ENCODE peak calls at places on chromosomes 1 and 21, in six cellular contexts. One of them, this sample, is unnamed.

GRCh38 chr1:44822131-44822701 is 13.9 kb downstream of the BTBD19 start:
- DNase-seq in non-pigmented ciliary epithelial cell: no peak
- DNase-seq in M059J: no peak
- DNase-seq in KG1: no peak
- DNase-seq in neural progenitor cell: no peak
- DNase-seq in HFF-Myc: no peak
- DNase-seq in this sample: no peak

GRCh38 chr1:188251039-188251438 is 1422.3 kb downstream of the PLA2G4A start:
- DNase-seq in non-pigmented ciliary epithelial cell: no peak
- DNase-seq in M059J: no peak
- DNase-seq in KG1: no peak
- DNase-seq in neural progenitor cell: no peak
- DNase-seq in HFF-Myc: no peak
- DNase-seq in this sample: no peak

GRCh38 chr1:169604781-169605560 is 18.7 kb upstream of the F5 start:
- DNase-seq in non-pigmented ciliary epithelial cell: no peak
- DNase-seq in M059J: no peak
- DNase-seq in KG1: peak
- DNase-seq in neural progenitor cell: no peak
- DNase-seq in HFF-Myc: no peak
- DNase-seq in this sample: no peak

GRCh38 chr1:30680879-30681278 is 42.5 kb downstream of the MATN1 start:
- DNase-seq in non-pigmented ciliary epithelial cell: no peak
- DNase-seq in M059J: no peak
- DNase-seq in KG1: no peak
- DNase-seq in neural progenitor cell: no peak
- DNase-seq in HFF-Myc: no peak
- DNase-seq in this sample: no peak

GRCh38 chr1:169126335-169126734 is 19.8 kb downstream of the ATP1B1 start:
- DNase-seq in non-pigmented ciliary epithelial cell: no peak
- DNase-seq in M059J: no peak
- DNase-seq in KG1: no peak
- DNase-seq in neural progenitor cell: no peak
- DNase-seq in HFF-Myc: no peak
- DNase-seq in this sample: no peak

GRCh38 chr1:94929816-94930215 is 2.9 kb upstream of the CNN3 start:
- DNase-seq in non-pigmented ciliary epithelial cell: no peak
- DNase-seq in M059J: no peak
- DNase-seq in KG1: no peak
- DNase-seq in neural progenitor cell: no peak
- DNase-seq in HFF-Myc: no peak
- DNase-seq in this sample: peak

GRCh38 chr1:110243581-110243980 is 33.5 kb downstream of the KCNC4 start:
- DNase-seq in non-pigmented ciliary epithelial cell: no peak
- DNase-seq in M059J: no peak
- DNase-seq in KG1: no peak
- DNase-seq in neural progenitor cell: peak
- DNase-seq in HFF-Myc: no peak
- DNase-seq in this sample: peak

GRCh38 chr21:45224189-45224938 is 63.3 kb downstream of the POFUT2 start:
- DNase-seq in non-pigmented ciliary epithelial cell: no peak
- DNase-seq in M059J: peak
- DNase-seq in KG1: no peak
- DNase-seq in neural progenitor cell: no peak
- DNase-seq in HFF-Myc: no peak
- DNase-seq in this sample: no peak

GRCh38 chr1:206808615-206809014 is 36.3 kb upstream of the IL10 start:
- DNase-seq in non-pigmented ciliary epithelial cell: no peak
- DNase-seq in M059J: peak
- DNase-seq in KG1: no peak
- DNase-seq in neural progenitor cell: peak
- DNase-seq in HFF-Myc: no peak
- DNase-seq in this sample: peak

GRCh38 chr1:31503581-31503980 is 72.7 kb upstream of the TINAGL1 start:
- DNase-seq in non-pigmented ciliary epithelial cell: no peak
- DNase-seq in M059J: no peak
- DNase-seq in KG1: no peak
- DNase-seq in neural progenitor cell: peak
- DNase-seq in HFF-Myc: no peak
- DNase-seq in this sample: no peak

GRCh38 chr1:87024936-87025537 is 110.6 kb downstream of the HS2ST1 start:
- DNase-seq in non-pigmented ciliary epithelial cell: no peak
- DNase-seq in M059J: peak
- DNase-seq in KG1: no peak
- DNase-seq in neural progenitor cell: peak
- DNase-seq in HFF-Myc: peak
- DNase-seq in this sample: peak

GRCh38 chr1:9659328-9659727 is 7.8 kb downstream of the PIK3CD start:
- DNase-seq in non-pigmented ciliary epithelial cell: peak
- DNase-seq in M059J: peak
- DNase-seq in KG1: no peak
- DNase-seq in neural progenitor cell: no peak
- DNase-seq in HFF-Myc: no peak
- DNase-seq in this sample: no peak

GRCh38 chr1:186643600-186643999 is 36.6 kb downstream of the PTGS2 start:
- DNase-seq in non-pigmented ciliary epithelial cell: no peak
- DNase-seq in M059J: peak
- DNase-seq in KG1: no peak
- DNase-seq in neural progenitor cell: no peak
- DNase-seq in HFF-Myc: no peak
- DNase-seq in this sample: no peak

GRCh38 chr1:182971219-182971618 is 18.3 kb upstream of the SHCBP1L start:
- DNase-seq in non-pigmented ciliary epithelial cell: no peak
- DNase-seq in M059J: no peak
- DNase-seq in KG1: no peak
- DNase-seq in neural progenitor cell: no peak
- DNase-seq in HFF-Myc: no peak
- DNase-seq in this sample: no peak

GRCh38 chr1:76868154-76868882 is 1.0 kb downstream of the ST6GALNAC5 start:
- DNase-seq in non-pigmented ciliary epithelial cell: no peak
- DNase-seq in M059J: peak
- DNase-seq in KG1: peak
- DNase-seq in neural progenitor cell: peak
- DNase-seq in HFF-Myc: no peak
- DNase-seq in this sample: peak

GRCh38 chr1:76959581-76959980 is 92.3 kb downstream of the ST6GALNAC5 start:
- DNase-seq in non-pigmented ciliary epithelial cell: no peak
- DNase-seq in M059J: no peak
- DNase-seq in KG1: no peak
- DNase-seq in neural progenitor cell: no peak
- DNase-seq in HFF-Myc: no peak
- DNase-seq in this sample: no peak

GRCh38 chr1:215594640-215595039 is 27.5 kb downstream of the KCTD3 start:
- DNase-seq in non-pigmented ciliary epithelial cell: no peak
- DNase-seq in M059J: no peak
- DNase-seq in KG1: no peak
- DNase-seq in neural progenitor cell: no peak
- DNase-seq in HFF-Myc: no peak
- DNase-seq in this sample: no peak

GRCh38 chr1:159091547-159092397 is 15.2 kb upstream of the AIM2 start:
- DNase-seq in non-pigmented ciliary epithelial cell: peak
- DNase-seq in M059J: peak
- DNase-seq in KG1: peak
- DNase-seq in neural progenitor cell: no peak
- DNase-seq in HFF-Myc: peak
- DNase-seq in this sample: no peak

GRCh38 chr1:10378071-10378841 is 20.6 kb upstream of the PGD start:
- DNase-seq in non-pigmented ciliary epithelial cell: peak
- DNase-seq in M059J: peak
- DNase-seq in KG1: no peak
- DNase-seq in neural progenitor cell: no peak
- DNase-seq in HFF-Myc: no peak
- DNase-seq in this sample: peak

GRCh38 chr1:235014756-235015155 is 113.9 kb downstream of the TOMM20 start:
- DNase-seq in non-pigmented ciliary epithelial cell: no peak
- DNase-seq in M059J: no peak
- DNase-seq in KG1: no peak
- DNase-seq in neural progenitor cell: no peak
- DNase-seq in HFF-Myc: no peak
- DNase-seq in this sample: no peak

GRCh38 chr1:240909701-240910457 is 297.9 kb upstream of the GREM2 start:
- DNase-seq in non-pigmented ciliary epithelial cell: no peak
- DNase-seq in M059J: no peak
- DNase-seq in KG1: no peak
- DNase-seq in neural progenitor cell: no peak
- DNase-seq in HFF-Myc: no peak
- DNase-seq in this sample: no peak

GRCh38 chr1:40185951-40186864 is 25.0 kb downstream of the RLF start:
- DNase-seq in non-pigmented ciliary epithelial cell: peak
- DNase-seq in M059J: peak
- DNase-seq in KG1: no peak
- DNase-seq in neural progenitor cell: no peak
- DNase-seq in HFF-Myc: peak
- DNase-seq in this sample: no peak

GRCh38 chr1:21292991-21293536 is 2.8 kb upstream of the ECE1 start:
- DNase-seq in non-pigmented ciliary epithelial cell: no peak
- DNase-seq in M059J: no peak
- DNase-seq in KG1: no peak
- DNase-seq in neural progenitor cell: no peak
- DNase-seq in HFF-Myc: no peak
- DNase-seq in this sample: no peak

GRCh38 chr1:15386128-15386824 is 23.4 kb upstream of the EFHD2 start:
- DNase-seq in non-pigmented ciliary epithelial cell: no peak
- DNase-seq in M059J: peak
- DNase-seq in KG1: no peak
- DNase-seq in neural progenitor cell: peak
- DNase-seq in HFF-Myc: no peak
- DNase-seq in this sample: peak

GRCh38 chr21:16420086-16420724 is 690.4 kb downstream of the USP25 start:
- DNase-seq in non-pigmented ciliary epithelial cell: no peak
- DNase-seq in M059J: peak
- DNase-seq in KG1: no peak
- DNase-seq in neural progenitor cell: no peak
- DNase-seq in HFF-Myc: no peak
- DNase-seq in this sample: peak

GRCh38 chr1:64476251-64476952 is 6.5 kb downstream of the CACHD1 start:
- DNase-seq in non-pigmented ciliary epithelial cell: peak
- DNase-seq in M059J: no peak
- DNase-seq in KG1: no peak
- DNase-seq in neural progenitor cell: no peak
- DNase-seq in HFF-Myc: no peak
- DNase-seq in this sample: peak

GRCh38 chr21:39647476-39647875 is 34.7 kb downstream of the B3GALT5 start:
- DNase-seq in non-pigmented ciliary epithelial cell: peak
- DNase-seq in M059J: peak
- DNase-seq in KG1: no peak
- DNase-seq in neural progenitor cell: no peak
- DNase-seq in HFF-Myc: peak
- DNase-seq in this sample: no peak

GRCh38 chr1:246705368-246705767 is 18.8 kb upstream of the SCCPDH start:
- DNase-seq in non-pigmented ciliary epithelial cell: peak
- DNase-seq in M059J: peak
- DNase-seq in KG1: no peak
- DNase-seq in neural progenitor cell: no peak
- DNase-seq in HFF-Myc: peak
- DNase-seq in this sample: no peak

GRCh38 chr1:33547574-33547973 is 75.1 kb downstream of the ZSCAN20 start:
- DNase-seq in non-pigmented ciliary epithelial cell: no peak
- DNase-seq in M059J: no peak
- DNase-seq in KG1: no peak
- DNase-seq in neural progenitor cell: no peak
- DNase-seq in HFF-Myc: no peak
- DNase-seq in this sample: no peak

GRCh38 chr1:41239988-41240610 is 2.0 kb downstream of the SCMH1 start:
- DNase-seq in non-pigmented ciliary epithelial cell: peak
- DNase-seq in M059J: peak
- DNase-seq in KG1: no peak
- DNase-seq in neural progenitor cell: no peak
- DNase-seq in HFF-Myc: peak
- DNase-seq in this sample: peak

GRCh38 chr1:20087668-20088067 is 17.7 kb downstream of the PLA2G5 start:
- DNase-seq in non-pigmented ciliary epithelial cell: no peak
- DNase-seq in M059J: no peak
- DNase-seq in KG1: no peak
- DNase-seq in neural progenitor cell: no peak
- DNase-seq in HFF-Myc: no peak
- DNase-seq in this sample: no peak

GRCh38 chr1:23423415-23424170 is 955 bp downstream of the TCEA3 start:
- DNase-seq in non-pigmented ciliary epithelial cell: no peak
- DNase-seq in M059J: no peak
- DNase-seq in KG1: no peak
- DNase-seq in neural progenitor cell: peak
- DNase-seq in HFF-Myc: no peak
- DNase-seq in this sample: peak

GRCh38 chr1:232317336-232317735 is 312.6 kb downstream of the SIPA1L2 start:
- DNase-seq in non-pigmented ciliary epithelial cell: no peak
- DNase-seq in M059J: no peak
- DNase-seq in KG1: no peak
- DNase-seq in neural progenitor cell: no peak
- DNase-seq in HFF-Myc: no peak
- DNase-seq in this sample: peak

GRCh38 chr1:179169616-179170467 is 59.6 kb downstream of the ABL2 start:
- DNase-seq in non-pigmented ciliary epithelial cell: no peak
- DNase-seq in M059J: peak
- DNase-seq in KG1: no peak
- DNase-seq in neural progenitor cell: no peak
- DNase-seq in HFF-Myc: no peak
- DNase-seq in this sample: no peak